ENCODE peak calls at places on chromosomes 2 and 18, in six cellular contexts. P is hepatocyte, Z is fibroblast of pulmonary artery, T is cardiac muscle cell, A is AG10803, Y is ovary. S is an unnamed sample.

GRCh38 chr2:239813261-239814135 is 211.6 kb downstream of the NDUFA10 start:
- DNase-seq in T (no peak), P (no peak), Z (no peak), Y (no peak), A (no peak), S (no peak)

GRCh38 chr2:106129592-106129991 is 64.5 kb downstream of the UXS1 start:
- DNase-seq in T (no peak), Y (no peak), Z (no peak), A (no peak), P (no peak), S (no peak)

GRCh38 chr2:226904592-226904991 is 68.7 kb downstream of the RHBDD1 start:
- DNase-seq in Z (no peak), P (no peak), A (no peak), T (no peak), Y (no peak), S (no peak)

GRCh38 chr2:102310964-102311640 is at the start of gene IL1RL1:
- DNase-seq in Y (no peak), P (no peak), A (no peak), Z (no peak), T (no peak), S (no peak)

GRCh38 chr2:123080331-123080730 is 944.8 kb upstream of the CNTNAP5 start:
- DNase-seq in Z (peak), P (no peak), A (no peak), T (no peak), Y (no peak), S (peak)

GRCh38 chr2:127117603-127118002 is 10.6 kb upstream of the BIN1 start:
- DNase-seq in Y (no peak), Z (no peak), A (no peak), P (no peak), T (no peak), S (no peak)

GRCh38 chr2:43576983-43577892 is 18.6 kb downstream of the THADA start:
- DNase-seq in Y (peak), Z (peak), P (peak), T (peak), A (peak), S (peak)

GRCh38 chr2:59655809-59656208 is 897.6 kb downstream of the BCL11A start:
- DNase-seq in Z (no peak), A (no peak), T (no peak), P (no peak), Y (no peak), S (peak)

GRCh38 chr2:85779641-85780315 is 26.0 kb downstream of the ATOH8 start:
- DNase-seq in A (peak), Z (no peak), Y (no peak), T (no peak), P (no peak), S (peak)

GRCh38 chr2:10163498-10164486 is 41.3 kb downstream of the RRM2 start:
- DNase-seq in Z (peak), A (no peak), T (no peak), Y (no peak), P (no peak), S (peak)

GRCh38 chr18:64992654-64993053 is 758.2 kb upstream of the CDH7 start:
- DNase-seq in P (no peak), A (no peak), Y (no peak), T (no peak), Z (no peak), S (no peak)

GRCh38 chr2:222835142-222835822 is 25.6 kb upstream of the ACSL3 start:
- DNase-seq in Y (no peak), P (peak), Z (no peak), T (no peak), A (no peak), S (peak)

GRCh38 chr2:239145601-239146000 is 255.2 kb downstream of the HDAC4 start:
- DNase-seq in Z (no peak), P (no peak), Y (no peak), A (no peak), T (no peak), S (no peak)

GRCh38 chr2:215749092-215749957 is 264.0 kb downstream of the MREG start:
- DNase-seq in Z (peak), A (peak), Y (peak), P (peak), T (no peak), S (peak)

GRCh38 chr2:62309465-62310091 is 113.7 kb downstream of the B3GNT2 start:
- DNase-seq in A (peak), Z (peak), T (no peak), P (no peak), Y (no peak), S (no peak)

GRCh38 chr2:12826781-12827180 is 110.0 kb downstream of the TRIB2 start:
- DNase-seq in Y (no peak), Z (no peak), A (no peak), P (no peak), T (no peak), S (no peak)

GRCh38 chr2:65919579-65920188 is 487.3 kb upstream of the SPRED2 start:
- DNase-seq in A (no peak), T (no peak), P (no peak), Y (no peak), Z (no peak), S (peak)

GRCh38 chr18:31741096-31741735 is 19.5 kb downstream of the SLC25A52 start:
- DNase-seq in Y (peak), Z (peak), T (peak), A (peak), P (peak), S (peak)

GRCh38 chr2:24793752-24794477 is 690 bp downstream of the CENPO start:
- DNase-seq in P (peak), A (no peak), Z (peak), T (peak), Y (no peak), S (peak)

GRCh38 chr2:102708847-102709559 is 52.8 kb upstream of the TMEM182 start:
- DNase-seq in Y (no peak), Z (peak), A (peak), P (peak), T (no peak), S (peak)

GRCh38 chr18:63974991-63975390 is 5.1 kb downstream of the SERPINB8 start:
- DNase-seq in A (peak), P (no peak), T (no peak), Y (no peak), Z (peak), S (peak)

GRCh38 chr18:62329676-62330454 is 4.8 kb downstream of the TNFRSF11A start:
- DNase-seq in Y (no peak), P (peak), A (peak), Z (peak), T (peak), S (peak)

GRCh38 chr2:10300328-10300920 is 2.3 kb upstream of the HPCAL1 start:
- DNase-seq in Z (no peak), A (no peak), P (no peak), T (no peak), Y (no peak), S (no peak)

GRCh38 chr18:44153976-44154375 is 526.7 kb upstream of the SETBP1 start:
- DNase-seq in P (no peak), Z (no peak), Y (no peak), T (no peak), A (no peak), S (peak)

GRCh38 chr2:10556271-10557140 is 108.4 kb upstream of the ODC1 start:
- DNase-seq in Z (no peak), P (no peak), A (no peak), T (no peak), Y (no peak), S (no peak)

GRCh38 chr2:158686166-158686792 is 108.8 kb upstream of the DAPL1 start:
- DNase-seq in A (peak), Y (no peak), T (peak), Z (peak), P (no peak), S (peak)

GRCh38 chr2:168320267-168320666 is 72.9 kb upstream of the STK39 start:
- DNase-seq in T (no peak), P (peak), Z (no peak), A (no peak), Y (no peak), S (peak)

GRCh38 chr2:197198890-197199289 is 111.7 kb downstream of the ANKRD44 start:
- DNase-seq in A (no peak), P (no peak), T (no peak), Z (peak), Y (peak), S (no peak)

GRCh38 chr2:169714699-169715098 is 18.9 kb upstream of the KLHL23 start:
- DNase-seq in T (no peak), A (no peak), P (no peak), Z (no peak), Y (no peak), S (no peak)

GRCh38 chr18:3180325-3180724 is 39.4 kb downstream of the MYOM1 start:
- DNase-seq in A (peak), P (no peak), Z (peak), Y (no peak), T (peak), S (peak)

GRCh38 chr2:28160986-28161425 is 231.7 kb upstream of the FOSL2 start:
- DNase-seq in A (peak), Y (no peak), Z (peak), P (no peak), T (no peak), S (peak)

GRCh38 chr2:23083963-23084362 is 301.0 kb upstream of the KLHL29 start:
- DNase-seq in T (no peak), P (no peak), Z (no peak), A (no peak), Y (no peak), S (no peak)

GRCh38 chr2:64212346-64212745 is 68.1 kb upstream of the PELI1 start:
- DNase-seq in Z (peak), Y (no peak), P (no peak), A (peak), T (no peak), S (peak)

GRCh38 chr2:176018708-176019107 is 16.6 kb upstream of the LNPK start:
- DNase-seq in Z (no peak), T (no peak), P (no peak), Y (no peak), A (no peak), S (peak)

GRCh38 chr2:128315829-128316776 is 2.6 kb downstream of the HS6ST1 start:
- DNase-seq in Y (peak), Z (peak), T (no peak), P (peak), A (peak), S (no peak)

GRCh38 chr2:217166241-217166640 is 306.4 kb upstream of the TNP1 start:
- DNase-seq in Y (no peak), Z (peak), P (peak), T (peak), A (peak), S (peak)

GRCh38 chr2:176122266-176122632 is 270 bp upstream of the HOXD9 start:
- DNase-seq in P (no peak), Y (no peak), A (no peak), Z (no peak), T (no peak), S (no peak)

GRCh38 chr2:173571887-173572680 is 217.4 kb downstream of the CDCA7 start:
- DNase-seq in Z (peak), Y (no peak), A (no peak), P (no peak), T (no peak), S (peak)

GRCh38 chr2:65660340-65660739 is 227.9 kb upstream of the SPRED2 start:
- DNase-seq in P (peak), Z (no peak), T (no peak), Y (no peak), A (no peak), S (no peak)

DNA sequence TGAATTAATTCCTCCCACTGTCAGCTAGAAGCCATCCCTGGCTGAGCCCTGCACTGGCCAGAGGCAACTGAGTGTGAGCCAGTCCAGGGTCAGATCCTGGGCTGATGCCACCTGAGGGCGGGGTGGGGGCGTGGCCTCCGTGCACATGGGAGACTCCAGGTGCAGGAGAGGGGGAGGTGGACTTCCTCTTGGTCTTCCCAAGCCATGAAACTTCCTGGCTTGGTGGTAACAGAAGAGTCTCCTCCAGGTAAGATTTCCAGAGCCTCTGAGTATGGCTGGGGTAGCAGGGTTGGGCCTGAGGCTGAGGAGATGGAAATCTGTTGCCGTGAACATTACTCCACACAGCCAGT is 462 bp upstream of the RAB17 start:
- DNase-seq in A (no peak), T (no peak), Y (no peak), Z (no peak), P (peak), S (peak)
- H3K4me3 ChIP-seq in A (no peak), T (no peak), Y (no peak), Z (no peak), P (no peak), S (no peak)

GRCh38 chr18:5103693-5104092 is 93.4 kb downstream of the AKAIN1 start:
- DNase-seq in Y (no peak), P (no peak), A (no peak), T (no peak), Z (no peak), S (no peak)

GRCh38 chr18:5107990-5108389 is 89.1 kb downstream of the AKAIN1 start:
- DNase-seq in A (no peak), T (peak), P (peak), Z (no peak), Y (no peak), S (no peak)

GRCh38 chr18:5103286-5103685 is 93.8 kb downstream of the AKAIN1 start:
- DNase-seq in A (no peak), Y (no peak), P (no peak), T (no peak), Z (no peak), S (no peak)

GRCh38 chr18:5104246-5104645 is 92.8 kb downstream of the AKAIN1 start:
- DNase-seq in Y (no peak), P (no peak), T (no peak), Z (no peak), A (no peak), S (no peak)

GRCh38 chr18:5106730-5107129 is 90.3 kb downstream of the AKAIN1 start:
- DNase-seq in T (no peak), A (no peak), P (no peak), Y (no peak), Z (no peak), S (peak)
- TF ChIP-seq CTCF in T (no peak), A (no peak), P (peak), Y (no peak), Z (no peak), S (no peak)

DNA sequence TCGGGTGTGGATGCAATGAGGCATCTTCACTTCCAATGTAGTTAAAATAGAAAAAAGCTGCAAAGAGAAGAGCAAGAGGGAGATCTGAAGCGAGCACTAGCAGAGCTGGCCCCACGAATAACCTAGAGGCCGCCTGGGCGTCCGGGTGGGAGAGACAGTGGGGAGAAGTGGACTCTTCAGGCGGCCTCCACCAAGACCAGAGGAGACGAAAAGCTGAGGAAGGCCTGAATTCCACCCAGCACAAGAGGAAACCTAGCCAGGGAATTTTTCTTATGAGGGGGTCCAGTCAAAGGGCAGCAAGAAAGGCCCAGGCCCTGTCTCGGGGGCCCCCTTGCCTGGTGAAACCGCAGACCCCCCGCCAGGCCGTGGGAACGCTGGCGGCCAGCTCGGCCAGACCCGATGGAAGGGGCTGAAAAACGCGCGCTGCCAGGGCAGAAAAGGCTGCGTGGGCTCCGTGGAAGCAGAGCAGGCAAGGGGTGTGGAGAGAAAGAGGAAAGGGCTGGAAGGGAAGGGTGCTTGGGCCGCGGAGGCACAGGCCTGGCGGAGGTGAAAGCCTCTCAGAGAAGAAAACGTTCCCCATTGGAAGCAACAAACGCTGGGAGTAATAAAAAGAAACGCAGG is 69.2 kb downstream of the KCTD1 start:
- DNase-seq in A (no peak), P (no peak), Z (no peak), T (no peak), Y (no peak), S (no peak)
- H3K4me3 ChIP-seq in A (peak), P (no peak), Z (no peak), T (no peak), Y (no peak), S (no peak)

GRCh38 chr2:109172556-109173105 is 43.6 kb downstream of the SH3RF3 start:
- DNase-seq in P (no peak), A (peak), Z (no peak), Y (no peak), T (no peak), S (no peak)

GRCh38 chr2:109170645-109171044 is 41.6 kb downstream of the SH3RF3 start:
- DNase-seq in Z (no peak), A (no peak), P (no peak), Y (no peak), T (no peak), S (no peak)

GRCh38 chr2:109173311-109174171 is 44.5 kb downstream of the SH3RF3 start:
- DNase-seq in Z (peak), A (peak), Y (peak), T (peak), P (peak), S (no peak)

GRCh38 chr2:109174214-109174613 is 45.2 kb downstream of the SH3RF3 start:
- DNase-seq in P (no peak), A (peak), Z (no peak), T (no peak), Y (no peak), S (no peak)

DNA sequence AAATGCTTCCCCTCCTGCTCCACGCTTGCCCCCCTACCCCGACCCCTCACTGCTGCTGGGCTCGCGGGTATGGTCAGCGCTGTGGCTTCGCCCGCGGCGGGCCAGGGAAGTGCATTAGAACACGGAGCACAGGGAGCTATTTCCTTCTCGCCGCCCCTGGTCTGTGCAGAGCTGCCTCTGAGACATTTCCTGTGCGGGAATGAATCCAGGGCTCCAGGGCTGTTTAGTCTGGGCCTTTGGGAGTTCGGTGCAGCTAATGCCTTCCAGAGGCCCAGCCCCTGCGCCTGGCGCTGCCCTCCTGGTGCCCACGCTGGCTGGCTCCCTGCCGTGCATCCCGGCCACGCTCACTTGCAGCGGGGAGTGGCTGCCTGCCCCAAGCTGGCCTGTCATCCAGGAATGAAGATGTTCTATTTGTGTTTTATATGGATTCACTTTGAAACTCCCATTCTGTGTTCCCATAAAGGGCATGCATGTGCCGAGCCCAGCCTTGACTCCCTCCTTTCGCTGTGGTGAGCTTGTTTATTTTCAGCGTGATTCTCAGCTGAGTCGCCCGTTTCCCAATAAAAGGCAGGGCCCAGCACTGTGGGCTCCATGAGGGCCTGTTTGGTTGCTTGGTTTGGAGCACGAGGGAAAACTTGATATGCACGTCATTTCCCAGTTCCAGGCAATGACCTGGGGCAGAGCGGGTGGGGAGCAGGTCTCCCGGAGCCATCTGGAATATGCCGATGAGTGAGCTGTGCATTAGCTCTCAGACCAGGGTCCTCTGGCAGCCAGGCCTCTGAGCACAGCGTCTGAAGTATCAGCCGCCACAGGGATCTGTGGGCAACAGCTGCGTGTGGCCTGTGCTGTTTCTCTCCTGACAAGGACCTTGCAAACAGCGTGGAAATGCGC is 42.7 kb downstream of the SH3RF3 start:
- DNase-seq in A (peak), Y (peak), P (peak), T (peak), Z (peak), S (peak)
- TF ChIP-seq CTCF in A (peak), Y (peak), P (no peak), T (peak), Z (peak), S (no peak)

DNA sequence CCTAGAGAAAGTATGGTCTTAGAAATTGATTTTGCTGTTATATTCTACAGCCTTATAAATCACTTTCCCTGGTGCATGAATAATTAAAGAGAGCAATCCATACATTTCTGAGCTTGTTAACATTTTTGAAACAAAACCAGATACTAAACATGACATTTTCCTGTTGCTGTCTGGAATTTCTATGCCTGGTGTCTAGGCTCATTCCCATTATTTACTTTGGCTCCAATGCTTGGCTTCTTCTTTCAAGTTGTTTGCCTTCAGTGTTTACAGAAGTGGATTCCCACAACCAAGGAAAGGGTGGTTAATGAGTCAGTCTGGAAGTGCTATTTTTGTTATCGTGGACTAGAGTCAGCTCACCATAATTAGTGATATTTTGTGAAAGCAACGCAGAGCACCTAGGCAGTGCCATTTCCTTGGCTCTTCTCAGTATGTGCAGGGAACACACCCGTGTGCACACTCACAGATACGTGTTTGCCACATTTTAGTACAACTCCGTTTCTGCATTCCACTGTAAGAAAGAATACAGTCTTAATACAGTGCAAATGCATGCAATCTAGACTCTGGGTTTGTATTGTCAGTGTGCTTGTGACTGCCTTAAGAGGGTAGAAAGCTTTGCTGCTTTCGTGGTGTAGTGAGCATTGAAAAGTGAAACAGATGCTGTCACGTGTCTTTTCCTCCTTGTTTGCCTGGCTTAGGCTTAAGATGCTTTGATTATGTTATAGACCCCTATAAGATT is 185.0 kb upstream of the RASGRP3 start:
- DNase-seq in Z (peak), P (peak), Y (no peak), A (peak), T (no peak), S (peak)
- H3K4me3 ChIP-seq in Z (peak), P (no peak), Y (no peak), A (peak), T (no peak), S (no peak)

GRCh38 chr18:24051256-24051947 is 36.8 kb downstream of the TTC39C start:
- DNase-seq in Z (peak), A (no peak), Y (no peak), P (peak), T (no peak), S (peak)

GRCh38 chr18:24053211-24053610 is 38.7 kb downstream of the TTC39C start:
- DNase-seq in P (no peak), A (no peak), Z (no peak), T (no peak), Y (no peak), S (no peak)

GRCh38 chr18:24050916-24051255 is 36.3 kb downstream of the TTC39C start:
- DNase-seq in T (no peak), Y (no peak), P (peak), A (no peak), Z (no peak), S (no peak)

GRCh38 chr18:24054130-24054529 is 39.6 kb downstream of the TTC39C start:
- DNase-seq in Z (no peak), Y (no peak), P (no peak), A (peak), T (no peak), S (peak)

GRCh38 chr18:24052053-24052452 is 37.5 kb downstream of the TTC39C start:
- DNase-seq in P (peak), Y (no peak), A (no peak), Z (no peak), T (no peak), S (peak)
- TF ChIP-seq CTCF in P (no peak), Y (no peak), A (no peak), Z (no peak), T (no peak), S (no peak)

S was measured in epithelial cell of esophagus.